ENCODE peak calls at places on chromosomes 3 and 15, in five cellular contexts. M is stomach, Z is HCEC 1CT, W is heart right ventricle, U is left lung. Y is an unnamed sample.

GRCh38 chr15:62519900-62520299 is 354.8 kb upstream of the C2CD4B start:
- DNase-seq in M (no peak), Z (no peak), W (no peak), U (no peak), Y (no peak)

GRCh38 chr3:81465510-81465909 is 295.9 kb downstream of the GBE1 start:
- DNase-seq in M (no peak), Z (peak), W (no peak), U (no peak), Y (no peak)

GRCh38 chr3:120093923-120094775 is at the start of gene GSK3B:
- DNase-seq in M (peak), Z (no peak), W (no peak), U (peak), Y (peak)

GRCh38 chr15:82790321-82790720 is 15.5 kb downstream of the FSD2 start:
- DNase-seq in M (no peak), Z (no peak), W (no peak), U (no peak), Y (no peak)

GRCh38 chr3:53175613-53176537 is 14.9 kb downstream of the PRKCD start:
- DNase-seq in M (no peak), Z (no peak), W (no peak), U (peak), Y (no peak)

GRCh38 chr3:8848696-8849131 is 79.3 kb upstream of the OXTR start:
- DNase-seq in M (no peak), Z (peak), W (no peak), U (no peak), Y (no peak)

GRCh38 chr15:31304074-31304648 is 22.5 kb upstream of the KLF13 start:
- DNase-seq in M (no peak), Z (no peak), W (peak), U (no peak), Y (no peak)

GRCh38 chr3:29313981-29314726 is 33.3 kb downstream of the RBMS3 start:
- DNase-seq in M (no peak), Z (no peak), W (no peak), U (no peak), Y (no peak)

GRCh38 chr15:79595995-79596622 is 164.0 kb downstream of the MINAR1 start:
- DNase-seq in M (peak), Z (peak), W (peak), U (no peak), Y (no peak)

GRCh38 chr15:80604583-80605506 is 90.3 kb upstream of the ABHD17C start:
- DNase-seq in M (no peak), Z (no peak), W (no peak), U (no peak), Y (no peak)

GRCh38 chr3:128319107-128319506 is 147.6 kb downstream of the DNAJB8 start:
- DNase-seq in M (peak), Z (no peak), W (no peak), U (no peak), Y (no peak)

GRCh38 chr15:46815765-46816164 is 901.5 kb upstream of the SEMA6D start:
- DNase-seq in M (peak), Z (no peak), W (peak), U (no peak), Y (no peak)

GRCh38 chr15:73873889-73874511 is 636 bp downstream of the TBC1D21 start:
- DNase-seq in M (peak), Z (peak), W (no peak), U (no peak), Y (no peak)

GRCh38 chr3:125262155-125262554 is 49.6 kb upstream of the SLC12A8 start:
- DNase-seq in M (no peak), Z (no peak), W (no peak), U (no peak), Y (no peak)

GRCh38 chr3:53493997-53494791 is at the start of gene CACNA1D:
- DNase-seq in M (peak), Z (no peak), W (no peak), U (peak), Y (no peak)

GRCh38 chr15:59116141-59116540 is 11.2 kb downstream of the CCNB2 start:
- DNase-seq in M (no peak), Z (no peak), W (no peak), U (no peak), Y (no peak)

GRCh38 chr3:106261396-106261795 is 392.6 kb upstream of the CBLB start:
- DNase-seq in M (no peak), Z (no peak), W (no peak), U (no peak), Y (no peak)

GRCh38 chr15:100860829-100861510 is 18.7 kb upstream of the ALDH1A3 start:
- DNase-seq in M (no peak), Z (no peak), W (no peak), U (no peak), Y (no peak)

GRCh38 chr3:36843065-36844051 is 79.0 kb upstream of the DCLK3 start:
- DNase-seq in M (no peak), Z (peak), W (no peak), U (no peak), Y (no peak)

GRCh38 chr3:78754066-78754743 is 1013.6 kb downstream of the ROBO1 start:
- DNase-seq in M (no peak), Z (peak), W (no peak), U (no peak), Y (peak)

GRCh38 chr3:100352296-100353178 is 18.0 kb downstream of the NIT2 start:
- DNase-seq in M (no peak), Z (no peak), W (no peak), U (no peak), Y (no peak)